ENCODE peak calls at places on chromosomes 11 and 22, in seven cellular contexts. J is GM13976, R is RWPE1, U is neural crest cell, H is mucosa of descending colon, S is tibial nerve, T is thoracic aorta. I is an unnamed sample.

GRCh38 chr11:34209809-34210208 is 104.4 kb downstream of the NAT10 start:
- DNase-seq in J (no peak), R (no peak), U (no peak), H (no peak), S (no peak), T (no peak), I (no peak)

GRCh38 chr11:33941637-33942160 is 49.8 kb upstream of the LMO2 start:
- DNase-seq in J (peak), R (no peak), U (no peak), H (no peak), S (no peak), T (peak), I (no peak)

GRCh38 chr11:31050061-31050790 is 319.3 kb downstream of the DCDC1 start:
- DNase-seq in J (no peak), R (no peak), U (no peak), H (no peak), S (no peak), T (no peak), I (no peak)

GRCh38 chr11:70104419-70104818 is 26.3 kb downstream of the ANO1 start:
- DNase-seq in J (no peak), R (no peak), U (no peak), H (peak), S (no peak), T (peak), I (no peak)

GRCh38 chr11:945986-946385 is 20.3 kb downstream of the AP2A2 start:
- DNase-seq in J (no peak), R (no peak), U (peak), H (no peak), S (no peak), T (no peak), I (no peak)

GRCh38 chr22:46352691-46353386 is 17.3 kb downstream of the TRMU start:
- DNase-seq in J (no peak), R (peak), U (no peak), H (no peak), S (no peak), T (no peak), I (peak)

GRCh38 chr11:111417011-111417765 is 38.1 kb upstream of the POU2AF1 start:
- DNase-seq in J (no peak), R (no peak), U (no peak), H (no peak), S (no peak), T (no peak), I (no peak)

GRCh38 chr11:74717211-74717997 is 13.8 kb downstream of the CHRDL2 start:
- DNase-seq in J (no peak), R (no peak), U (no peak), H (no peak), S (no peak), T (no peak), I (no peak)

GRCh38 chr11:15557831-15558230 is 443.1 kb downstream of the INSC start:
- DNase-seq in J (no peak), R (no peak), U (no peak), H (no peak), S (no peak), T (no peak), I (no peak)

GRCh38 chr11:64581057-64581523 is 9.9 kb upstream of the SLC22A12 start:
- DNase-seq in J (no peak), R (no peak), U (no peak), H (peak), S (no peak), T (no peak), I (peak)

GRCh38 chr11:12008790-12009616 is 577 bp upstream of the DKK3 start:
- DNase-seq in J (peak), R (peak), U (peak), H (no peak), S (no peak), T (no peak), I (no peak)

GRCh38 chr22:27424319-27424718 is 377.2 kb downstream of the MN1 start:
- DNase-seq in J (no peak), R (no peak), U (no peak), H (no peak), S (no peak), T (no peak), I (no peak)

GRCh38 chr11:10784229-10785145 is 24.2 kb downstream of the EIF4G2 start:
- DNase-seq in J (no peak), R (no peak), U (no peak), H (no peak), S (no peak), T (no peak), I (no peak)

GRCh38 chr11:69524291-69524882 is 42.9 kb downstream of the LINC01488 start:
- DNase-seq in J (no peak), R (peak), U (no peak), H (no peak), S (peak), T (no peak), I (peak)

GRCh38 chr11:15627560-15627959 is 512.8 kb downstream of the INSC start:
- DNase-seq in J (no peak), R (peak), U (no peak), H (no peak), S (no peak), T (no peak), I (no peak)

GRCh38 chr11:129117595-129118350 is 74.4 kb downstream of the ARHGAP32 start:
- DNase-seq in J (peak), R (peak), U (peak), H (no peak), S (no peak), T (no peak), I (no peak)

GRCh38 chr11:73252577-73253191 is 19.5 kb upstream of the P2RY6 start:
- DNase-seq in J (no peak), R (no peak), U (no peak), H (no peak), S (no peak), T (no peak), I (no peak)

GRCh38 chr11:120124355-120124754 is 13.6 kb downstream of the TRIM29 start:
- DNase-seq in J (no peak), R (no peak), U (no peak), H (no peak), S (no peak), T (no peak), I (no peak)

GRCh38 chr11:120121914-120122473 is 15.9 kb downstream of the TRIM29 start:
- DNase-seq in J (no peak), R (peak), U (no peak), H (no peak), S (no peak), T (no peak), I (no peak)

GRCh38 chr11:120123946-120124345 is 14.0 kb downstream of the TRIM29 start:
- DNase-seq in J (no peak), R (no peak), U (no peak), H (no peak), S (no peak), T (no peak), I (no peak)

GRCh38 chr11:120121336-120121735 is 16.6 kb downstream of the TRIM29 start:
- DNase-seq in J (no peak), R (peak), U (no peak), H (no peak), S (no peak), T (no peak), I (no peak)

DNA sequence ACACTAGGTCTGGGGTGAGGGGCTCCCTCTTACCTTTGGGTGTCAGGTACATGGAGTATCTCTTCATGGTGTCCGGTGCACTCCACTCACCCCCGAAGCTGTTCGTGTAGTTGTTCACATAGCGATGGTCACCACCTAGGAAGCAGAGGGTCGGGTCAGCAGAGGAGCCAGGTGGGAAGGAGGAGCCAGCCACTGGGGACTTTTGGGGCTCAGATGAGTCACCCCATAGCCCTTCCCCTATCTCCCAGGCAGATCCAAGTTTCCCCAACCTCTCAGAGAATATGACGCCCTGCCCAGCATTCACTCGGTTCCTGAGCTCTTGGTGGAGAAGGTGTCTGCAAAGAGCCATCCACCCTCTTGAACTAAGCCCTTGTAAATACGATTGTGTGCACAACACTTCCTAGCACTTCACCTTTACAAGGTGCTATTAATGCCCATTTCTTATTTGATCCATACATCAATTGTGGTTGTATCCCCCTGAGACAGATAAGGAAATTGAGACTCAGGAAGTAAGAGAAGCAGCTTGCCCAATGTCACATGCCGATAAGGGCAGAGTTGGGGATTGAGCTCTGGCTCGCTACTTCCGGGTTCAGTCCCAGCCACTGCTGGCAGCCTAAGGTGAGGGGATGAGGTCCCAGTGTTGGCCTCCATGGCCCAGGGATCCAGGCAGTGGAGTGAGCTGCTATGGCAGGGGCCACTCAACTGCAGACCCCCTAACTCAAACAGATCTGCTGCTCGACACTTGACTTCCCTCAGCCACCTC is 14.8 kb downstream of the TRIM29 start:
- DNase-seq in J (no peak), R (no peak), U (no peak), H (no peak), S (no peak), T (no peak), I (no peak)
- TF ChIP-seq CTCF in J (no peak), R (no peak), U (no peak), H (no peak), S (no peak), T (no peak), I (no peak)

GRCh38 chr22:17234144-17234623 is 14.9 kb upstream of the ADA2 start:
- DNase-seq in J (no peak), R (no peak), U (peak), H (no peak), S (no peak), T (no peak), I (peak)
- TF ChIP-seq CTCF in J (no peak), R (no peak), U (peak), H (no peak), S (no peak), T (no peak), I (no peak)

DNA sequence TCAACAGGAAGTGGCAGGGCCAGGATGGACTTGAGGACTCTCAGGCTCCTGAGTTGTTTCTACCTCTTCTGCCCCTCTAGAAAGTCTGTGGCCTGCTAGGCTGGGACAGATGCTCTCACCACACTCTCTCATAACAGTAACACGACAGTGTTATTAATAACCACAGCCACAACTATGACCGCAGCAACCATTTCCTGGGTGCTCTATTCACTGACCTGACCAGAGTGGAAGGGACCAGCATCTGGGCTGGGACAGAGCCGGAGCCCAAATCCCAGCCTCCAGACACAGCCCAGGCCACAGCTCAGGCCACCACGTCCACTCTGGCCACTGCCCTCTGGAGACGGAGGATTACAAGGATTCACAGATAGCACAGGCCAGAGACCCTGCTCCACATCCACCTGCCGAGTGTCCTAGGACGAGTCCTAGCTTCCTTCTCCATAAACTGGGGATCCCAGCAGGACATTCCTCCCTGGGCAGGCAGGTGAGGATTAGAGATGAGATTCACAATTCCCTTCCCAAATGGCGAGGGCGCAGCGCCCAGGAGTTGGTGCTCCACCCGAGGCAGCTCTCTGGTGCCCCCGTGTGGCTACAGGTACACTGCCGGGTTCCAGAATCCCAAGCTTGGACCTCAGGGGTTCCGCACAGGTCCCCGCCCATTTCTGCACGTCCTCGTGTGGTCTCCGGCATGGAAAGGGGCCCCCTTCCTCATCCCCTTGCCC is 7.1 kb downstream of the PNPLA5 start:
- DNase-seq in J (peak), R (peak), U (peak), H (peak), S (peak), T (no peak), I (no peak)
- TF ChIP-seq CTCF in J (peak), R (peak), U (peak), H (peak), S (peak), T (peak), I (peak)

GRCh38 chr11:9753031-9753430 is 89.2 kb downstream of the SWAP70 start:
- DNase-seq in J (no peak), R (peak), U (no peak), H (no peak), S (no peak), T (no peak), I (no peak)

GRCh38 chr11:9752091-9752490 is 88.2 kb downstream of the SWAP70 start:
- DNase-seq in J (no peak), R (no peak), U (no peak), H (no peak), S (no peak), T (no peak), I (no peak)

GRCh38 chr11:9755561-9755960 is 91.7 kb downstream of the SWAP70 start:
- DNase-seq in J (no peak), R (no peak), U (no peak), H (no peak), S (no peak), T (no peak), I (no peak)

GRCh38 chr11:9756461-9756860 is 92.6 kb downstream of the SWAP70 start:
- DNase-seq in J (no peak), R (no peak), U (no peak), H (no peak), S (no peak), T (no peak), I (no peak)

GRCh38 chr11:9754041-9754471 is 90.2 kb downstream of the SWAP70 start:
- DNase-seq in J (no peak), R (peak), U (no peak), H (no peak), S (no peak), T (no peak), I (no peak)
- TF ChIP-seq CTCF in J (no peak), R (peak), U (no peak), H (no peak), S (no peak), T (no peak), I (no peak)

DNA sequence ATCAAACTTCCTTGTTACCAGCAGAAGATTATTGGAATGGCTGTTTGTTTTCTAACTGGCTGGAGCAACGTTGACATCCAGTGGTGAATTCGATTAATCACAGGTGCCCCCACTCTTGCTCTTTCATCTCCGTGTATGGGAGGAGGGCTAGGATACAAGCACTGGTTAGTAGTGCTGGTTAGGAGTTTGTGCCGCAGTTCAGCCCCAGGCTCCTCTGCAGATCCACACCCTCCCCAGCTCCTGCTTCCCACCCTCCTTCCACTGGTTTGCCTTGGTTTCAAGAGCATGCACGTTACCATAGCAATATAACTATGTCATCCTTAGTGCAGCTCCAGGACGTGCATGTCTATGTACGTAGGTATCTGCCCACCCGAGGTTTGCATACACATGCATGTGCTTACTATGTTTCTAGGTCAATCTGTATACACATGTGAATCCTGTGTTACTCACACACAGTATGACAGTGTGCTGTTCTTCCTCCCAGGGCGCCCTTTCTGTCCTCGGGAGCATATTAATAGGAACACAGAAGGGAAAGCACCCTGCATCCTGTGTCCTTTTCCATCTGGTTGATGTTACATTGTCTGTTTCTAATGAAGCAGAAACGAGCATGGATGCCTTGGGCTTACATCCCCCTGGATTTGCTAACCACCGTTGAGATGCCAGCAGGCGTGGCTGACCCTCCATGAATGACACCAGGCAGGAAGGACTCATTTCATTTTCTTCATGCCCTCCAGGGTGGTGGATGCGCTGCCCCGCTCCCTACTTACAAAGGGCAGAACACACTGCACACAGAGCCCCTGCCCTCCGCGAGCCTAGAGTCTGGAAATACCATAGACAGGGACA is 539.2 kb downstream of the OPCML start:
- DNase-seq in J (no peak), R (no peak), U (no peak), H (no peak), S (no peak), T (no peak), I (no peak)
- TF ChIP-seq CTCF in J (no peak), R (no peak), U (no peak), H (no peak), S (peak), T (no peak), I (no peak)

DNA sequence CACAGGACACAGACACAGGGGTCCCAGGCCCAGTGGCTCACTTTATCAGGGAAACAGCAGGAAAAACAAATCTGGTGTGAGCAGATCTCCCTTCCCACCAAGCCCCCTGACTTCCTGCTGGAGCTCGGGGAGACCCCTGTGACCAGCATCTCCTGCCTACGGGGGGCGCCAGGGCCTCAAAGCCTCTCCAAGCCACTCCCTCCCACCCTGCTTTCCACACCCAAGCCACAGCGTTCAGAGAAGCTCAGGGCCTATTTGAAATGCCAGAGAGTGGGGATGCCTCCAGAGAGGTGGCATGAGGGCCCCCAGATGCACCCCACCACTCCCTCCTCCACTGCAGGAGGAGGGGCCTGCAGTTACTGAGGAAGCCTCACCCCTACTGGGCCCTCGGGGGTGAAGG is 5.7 kb upstream of the CDKN1C start:
- DNase-seq in J (no peak), R (no peak), U (no peak), H (peak), S (no peak), T (no peak), I (no peak)
- TF ChIP-seq CTCF in J (no peak), R (no peak), U (no peak), H (no peak), S (no peak), T (no peak), I (no peak)

DNA sequence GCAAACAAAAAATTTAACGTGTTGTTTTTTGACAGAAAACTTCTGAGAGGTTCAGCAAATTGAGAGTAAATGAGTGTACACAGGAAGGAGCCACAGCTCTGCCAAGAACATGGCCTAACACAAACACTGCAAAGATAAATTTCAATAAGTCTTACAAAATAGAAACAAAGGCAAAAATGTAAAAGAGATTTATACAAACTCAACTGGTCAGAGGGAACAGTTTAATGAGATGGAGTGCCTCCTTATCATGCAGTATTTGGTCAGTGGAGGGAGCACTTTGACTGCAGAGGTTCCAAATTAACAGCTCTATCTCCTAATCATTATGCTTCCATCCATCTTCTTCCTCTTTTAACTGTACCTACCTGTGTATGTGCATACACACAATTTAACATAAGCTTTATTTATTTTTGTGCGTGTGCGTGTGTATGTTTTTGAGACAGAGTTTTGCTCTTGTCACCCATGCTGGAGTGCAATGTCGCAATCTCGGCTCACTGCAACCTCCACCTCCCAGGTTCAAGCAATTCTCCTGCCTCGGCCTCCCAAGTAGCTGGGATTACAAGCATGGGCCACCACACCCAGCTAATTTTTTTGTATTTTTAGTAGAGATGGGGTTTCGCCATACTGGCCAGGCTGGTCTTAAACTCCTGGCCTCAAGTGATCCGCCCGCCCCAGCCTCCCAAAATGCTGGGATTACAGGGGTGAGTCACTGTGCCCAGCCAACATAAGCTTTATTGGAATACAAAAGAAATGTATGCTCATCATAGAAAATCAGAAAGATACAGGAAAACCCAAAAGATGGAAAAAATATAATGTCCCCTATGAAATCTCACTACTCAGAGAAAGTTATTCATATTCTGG is 111.9 kb downstream of the MRTFA start:
- DNase-seq in J (no peak), R (no peak), U (no peak), H (no peak), S (no peak), T (no peak), I (no peak)
- TF ChIP-seq CTCF in J (no peak), R (no peak), U (no peak), H (no peak), S (peak), T (no peak), I (no peak)

GRCh38 chr11:82458777-82459176 is 274.9 kb downstream of the FAM181B start:
- DNase-seq in J (no peak), R (no peak), U (peak), H (no peak), S (no peak), T (no peak), I (no peak)
- TF ChIP-seq CTCF in J (no peak), R (no peak), U (no peak), H (no peak), S (no peak), T (no peak), I (no peak)